ENCODE peak calls at places on chromosomes 12 and 14, in eight cellular contexts. C, P, M, U, V, S, W and O are unnamed samples. For H3K4me1, the result is how much of the 10 kb centered on the place peaks cover.

GRCh38 chr14:103288076-103288766 is 45.8 kb upstream of the EIF5 start:
- DNase-seq in C (no peak), P (no peak), M (no peak), U (no peak), V (no peak), S (no peak), W (no peak), O (no peak)

GRCh38 chr12:12590961-12591360 is 20.7 kb upstream of the CREBL2 start:
- DNase-seq in C (no peak), P (no peak), M (no peak), U (no peak), V (no peak), S (no peak), W (no peak), O (no peak)

GRCh38 chr14:20675669-20676068 is 8.7 kb upstream of the RNASE4 start:
- DNase-seq in C (no peak), P (no peak), M (no peak), U (no peak), V (no peak), S (no peak), W (no peak), O (no peak)

GRCh38 chr12:116194935-116195431 is 82.5 kb downstream of the MED13L start:
- DNase-seq in C (peak), P (peak), M (no peak), U (no peak), V (no peak), S (peak), W (no peak), O (no peak)

GRCh38 chr12:100919116-100919515 is 124.5 kb downstream of the ANO4 start:
- DNase-seq in C (no peak), P (no peak), M (no peak), U (no peak), V (no peak), S (no peak), W (no peak), O (no peak)

GRCh38 chr12:32366704-32367103 is 32.7 kb upstream of the FGD4 start:
- DNase-seq in C (no peak), P (no peak), M (no peak), U (no peak), V (no peak), S (no peak), W (no peak), O (no peak)

GRCh38 chr12:51419473-51420228 is 5.0 kb upstream of the SLC4A8 start:
- DNase-seq in C (no peak), P (no peak), M (no peak), U (no peak), V (no peak), S (no peak), W (no peak), O (no peak)

GRCh38 chr12:4977104-4977503 is 66.6 kb upstream of the KCNA5 start:
- DNase-seq in C (no peak), P (no peak), M (no peak), U (no peak), V (no peak), S (no peak), W (no peak), O (no peak)

GRCh38 chr14:101250336-101250947 is 310.9 kb upstream of the DIO3 start:
- DNase-seq in C (no peak), P (no peak), M (peak), U (no peak), V (no peak), S (no peak), W (no peak), O (no peak)

GRCh38 chr12:112761366-112761986 is 30.1 kb upstream of the RPH3A start:
- DNase-seq in C (no peak), P (no peak), M (no peak), U (no peak), V (no peak), S (no peak), W (no peak), O (no peak)

GRCh38 chr12:60172696-60173095 is 576.9 kb downstream of the SLC16A7 start:
- DNase-seq in C (no peak), P (no peak), M (no peak), U (no peak), V (no peak), S (no peak), W (no peak), O (no peak)

GRCh38 chr14:74038015-74038859 is 19.1 kb downstream of the BBOF1 start:
- DNase-seq in C (peak), P (no peak), M (no peak), U (no peak), V (no peak), S (no peak), W (no peak), O (no peak)

GRCh38 chr12:120100630-120101029 is 15.9 kb downstream of the RAB35 start:
- DNase-seq in C (no peak), P (no peak), M (peak), U (peak), V (no peak), S (no peak), W (no peak), O (peak)

GRCh38 chr12:22787557-22787956 is 162.6 kb downstream of the ETNK1 start:
- DNase-seq in C (no peak), P (no peak), M (no peak), U (peak), V (no peak), S (no peak), W (no peak), O (peak)

GRCh38 chr14:53399057-53399456 is 245.9 kb upstream of the DDHD1 start:
- DNase-seq in C (no peak), P (no peak), M (no peak), U (no peak), V (no peak), S (no peak), W (no peak), O (no peak)

GRCh38 chr14:76480426-76480825 is 104.5 kb downstream of the ESRRB start:
- DNase-seq in C (no peak), P (no peak), M (no peak), U (no peak), V (no peak), S (no peak), W (no peak), O (no peak)

GRCh38 chr12:63151898-63152700 is 1.1 kb upstream of the AVPR1A start:
- DNase-seq in C (no peak), P (no peak), M (peak), U (peak), V (no peak), S (no peak), W (no peak), O (peak)

GRCh38 chr14:79852975-79853374 is 358.3 kb downstream of the DIO2 start:
- DNase-seq in C (no peak), P (no peak), M (no peak), U (no peak), V (no peak), S (no peak), W (no peak), O (no peak)

GRCh38 chr12:28027947-28028724 is 55.6 kb upstream of the PTHLH start:
- DNase-seq in C (no peak), P (no peak), M (no peak), U (no peak), V (no peak), S (no peak), W (no peak), O (no peak)

GRCh38 chr12:39798977-39799376 is 179.4 kb upstream of the ABCD2 start:
- DNase-seq in C (no peak), P (no peak), M (no peak), U (no peak), V (no peak), S (no peak), W (no peak), O (no peak)

GRCh38 chr12:127485528-127485927 is 781.4 kb upstream of the TMEM132C start:
- DNase-seq in C (no peak), P (no peak), M (no peak), U (no peak), V (no peak), S (no peak), W (no peak), O (peak)

GRCh38 chr12:2172486-2173214 is 119.9 kb downstream of the CACNA1C start:
- DNase-seq in C (no peak), P (no peak), M (no peak), U (no peak), V (no peak), S (no peak), W (no peak), O (no peak)

DNA sequence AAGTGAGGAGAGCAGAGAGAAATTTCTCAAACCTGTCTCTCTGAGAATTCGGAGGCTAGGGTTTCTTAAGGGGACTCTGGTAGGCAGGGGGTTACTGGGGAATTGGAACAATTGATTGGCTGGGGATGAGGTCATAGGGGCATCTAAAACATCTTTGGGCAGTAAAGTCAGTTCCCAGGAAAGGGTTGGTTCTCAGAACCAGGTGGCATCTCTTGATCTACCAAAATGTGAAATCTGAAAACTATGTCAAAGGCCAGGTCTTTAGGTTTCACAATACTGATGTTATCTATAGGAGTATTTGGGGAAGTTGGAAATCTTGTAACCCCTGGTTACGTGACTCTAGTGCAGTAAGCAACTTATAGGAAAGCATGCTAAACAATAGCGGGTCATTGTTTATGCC is 6.9 kb downstream of the C12orf75 start:
- DNase-seq in C (no peak), P (no peak), M (no peak), U (no peak), V (no peak), S (no peak), W (no peak), O (no peak)
- H3K4me1 ChIP-seq in C (under half), P (under half), M (under half), U (half or more), V (under half), S (under half), W (under half), O (under half)

GRCh38 chr14:99247091-99247729 is 24.8 kb downstream of the BCL11B start:
- DNase-seq in C (no peak), P (no peak), M (no peak), U (no peak), V (no peak), S (no peak), W (no peak), O (no peak)
- H3K4me3 ChIP-seq in C (peak), P (peak), M (no peak), U (no peak), V (peak), S (peak), W (peak), O (no peak)

GRCh38 chr12:6323340-6323994 is 13.0 kb downstream of the PLEKHG6 start:
- DNase-seq in C (peak), P (peak), M (peak), U (no peak), V (no peak), S (no peak), W (no peak), O (peak)
- H3K4me1 ChIP-seq in C (under half), P (under half), M (under half), U (half or more), V (half or more), S (under half), W (under half), O (under half)

DNA sequence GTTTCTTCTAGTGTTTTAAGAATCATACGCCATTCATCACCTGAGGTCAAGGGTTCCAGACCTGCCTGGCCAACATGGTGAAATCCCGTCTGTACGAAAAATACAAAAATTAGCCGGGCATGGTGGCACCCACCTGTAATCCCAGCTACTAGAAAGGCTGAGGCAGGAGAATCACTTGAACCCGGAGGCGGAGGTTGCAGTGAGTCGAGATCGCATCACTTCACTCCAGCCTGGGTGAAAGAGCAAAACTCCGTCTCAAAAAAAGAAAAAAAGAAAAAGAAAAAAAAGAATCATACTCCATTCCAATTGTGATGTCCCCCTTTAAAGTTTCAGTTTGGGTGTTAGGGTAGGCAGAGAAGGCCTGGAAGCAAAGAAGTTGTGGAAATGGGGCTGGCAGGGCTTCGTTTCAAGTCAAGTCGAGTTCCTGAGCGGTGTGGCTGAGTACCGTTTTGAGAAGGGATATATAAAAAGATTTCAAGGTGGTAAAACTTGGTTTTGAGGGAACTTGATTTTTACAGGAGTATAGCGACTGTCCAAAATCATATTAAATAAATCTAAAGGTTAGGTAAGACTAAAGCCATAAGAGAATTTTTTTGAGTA is 1.5 kb upstream of the TAOK3 start:
- DNase-seq in C (no peak), P (no peak), M (no peak), U (no peak), V (no peak), S (no peak), W (no peak), O (no peak)
- H3K4me3 ChIP-seq in C (no peak), P (no peak), M (no peak), U (no peak), V (no peak), S (no peak), W (peak), O (no peak)